ENCODE peak calls at places on chromosomes 1 and 21, in five cellular contexts. W is neuronal stem cell, G is H9, R is H1, U is mesenchymal stem cell. X is an unnamed sample.

GRCh38 chr21:43209575-43210453 is 41.0 kb downstream of the CRYAA start:
- DNase-seq in W (no peak), G (peak; percentile 21), R (no peak), U (peak; percentile 94), X (peak; percentile 15)

GRCh38 chr1:105137543-105138444 is 1388.1 kb downstream of the AMY1C start:
- DNase-seq in W (peak; percentile 29), G (peak; percentile 89), R (peak; percentile 74), U (peak; percentile 25), X (no peak)

GRCh38 chr1:86992790-86993189 is 78.4 kb downstream of the HS2ST1 start:
- DNase-seq in W (no peak), G (no peak), R (no peak), U (no peak), X (peak; percentile 76)

GRCh38 chr1:109467301-109467777 is 993 bp downstream of the SYPL2 start:
- DNase-seq in W (no peak), G (peak; percentile 49), R (peak; percentile 64), U (no peak), X (no peak)

GRCh38 chr1:1062364-1063163 is 11.5 kb downstream of the RNF223 start:
- DNase-seq in W (no peak), G (no peak), R (no peak), U (peak; percentile 44), X (no peak)

GRCh38 chr21:44947930-44948331 is 8.1 kb downstream of the SLX9 start:
- DNase-seq in W (no peak), G (no peak), R (no peak), U (no peak), X (no peak)

GRCh38 chr1:229383961-229384360 is 41.1 kb upstream of the CCSAP start:
- DNase-seq in W (no peak), G (no peak), R (no peak), U (no peak), X (no peak)

GRCh38 chr1:52668711-52669110 is 29.4 kb downstream of the COA7 start:
- DNase-seq in W (no peak), G (no peak), R (no peak), U (no peak), X (no peak)

GRCh38 chr1:228986093-228986904 is 251.0 kb downstream of the RHOU start:
- DNase-seq in W (no peak), G (no peak), R (no peak), U (no peak), X (no peak)

GRCh38 chr1:196114193-196114592 is 494.0 kb downstream of the KCNT2 start:
- DNase-seq in W (no peak), G (no peak), R (no peak), U (no peak), X (peak; percentile 56)

GRCh38 chr1:65881070-65881594 is 88.4 kb downstream of the PDE4B start:
- DNase-seq in W (no peak), G (no peak), R (no peak), U (no peak), X (no peak)

GRCh38 chr1:48566492-48566891 is 94.5 kb upstream of the SPATA6 start:
- DNase-seq in W (no peak), G (no peak), R (no peak), U (no peak), X (no peak)
- H2BK12ac ChIP-seq in W (no peak overlapping the region), G (no peak overlapping the region), R (no peak overlapping the region), U (no peak overlapping the region), X (no peak overlapping the region)

GRCh38 chr1:89489037-89489729 is 35.4 kb upstream of the LRRC8B start:
- DNase-seq in W (no peak), G (no peak), R (no peak), U (peak; percentile 5), X (no peak)
- H3K4me2 ChIP-seq in W (no peak overlapping the region), G (no peak overlapping the region), R (no peak overlapping the region), U (no peak overlapping the region), X (no peak overlapping the region)

DNA sequence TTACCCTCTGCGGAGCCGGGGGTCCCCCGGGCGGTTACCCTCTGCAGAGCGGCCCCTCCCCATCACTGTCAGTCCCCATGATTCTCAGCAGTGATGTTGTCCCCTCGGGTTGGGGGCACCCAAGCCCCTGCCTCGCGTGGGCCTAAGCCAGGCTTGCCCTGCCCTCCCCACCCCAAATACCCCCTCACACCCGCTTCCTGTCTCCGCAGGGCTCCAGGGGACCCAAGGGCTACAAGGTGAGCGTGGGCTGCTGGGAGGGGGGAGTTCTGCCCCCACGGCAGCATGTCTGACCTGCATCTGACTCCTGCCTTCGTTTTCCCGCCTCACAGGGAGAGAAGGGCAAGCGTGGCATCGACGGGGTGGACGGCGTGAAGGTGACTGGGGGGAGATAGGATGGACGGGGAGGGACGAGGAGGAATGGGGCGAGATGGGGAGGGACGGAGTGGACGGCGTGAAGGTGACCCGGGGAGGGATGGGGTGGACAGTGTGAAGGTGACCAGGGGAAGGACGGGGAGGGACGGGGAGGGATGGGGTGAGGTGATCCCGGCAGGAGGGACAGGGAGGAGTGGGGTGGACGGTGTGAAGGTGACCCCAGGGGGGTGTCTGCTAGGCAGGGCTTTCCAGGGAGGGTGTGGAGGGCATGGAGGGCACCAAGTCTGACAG is 8.6 kb downstream of the COL6A1 start:
- DNase-seq in W (no peak), G (no peak), R (no peak), U (no peak), X (no peak)
- H2BK12ac ChIP-seq in W (no peak overlapping the region), G (no peak overlapping the region), R (no peak overlapping the region), U (no peak overlapping the region), X (no peak overlapping the region)

DNA sequence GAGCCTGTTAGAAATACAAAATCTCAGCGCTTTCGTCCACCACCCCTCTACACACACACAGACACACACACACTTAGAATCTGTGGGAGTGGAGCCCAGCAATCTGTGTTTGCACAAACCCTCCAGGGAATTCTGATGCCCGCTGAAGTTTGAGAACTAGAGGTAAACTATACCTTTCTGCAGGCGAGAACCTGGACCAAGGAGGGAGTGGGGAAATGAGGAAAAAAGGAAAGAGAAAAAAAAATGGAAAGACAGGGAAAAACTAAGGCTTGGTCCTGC is 468 bp upstream of the NIBAN1 start:
- DNase-seq in W (no peak), G (no peak), R (no peak), U (no peak), X (no peak)
- H3K4me2 ChIP-seq in W (no peak overlapping the region), G (peak overlapping the region; percentile 97), R (peak overlapping the region; percentile 82), U (no peak overlapping the region), X (peak overlapping the region; percentile 92)

GRCh38 chr1:12014141-12014981 is 4.9 kb upstream of the MIIP start:
- DNase-seq in W (no peak), G (peak; percentile 65), R (no peak), U (peak; percentile 85), X (peak; percentile 62)
- H2BK12ac ChIP-seq in W (no peak overlapping the region), G (no peak overlapping the region), R (peak overlapping the region; percentile 27), U (no peak overlapping the region), X (no peak overlapping the region)

GRCh38 chr1:21763236-21763635 is 19.7 kb downstream of the USP48 start:
- DNase-seq in W (no peak), G (no peak), R (no peak), U (no peak), X (no peak)
- H3K4me2 ChIP-seq in W (no peak overlapping the region), G (no peak overlapping the region), R (no peak overlapping the region), U (no peak overlapping the region), X (no peak overlapping the region)